ENCODE peak calls at places on chromosomes 11 and 22, in seven cellular contexts. One of them, this sample, is unnamed.

GRCh38 chr11:65787649-65788622 is 1.1 kb downstream of the OVOL1 start:
- DNase-seq in activated T-cell treated with anti-CD3 and anti-CD28 coated beads, Interleukin-2, amount 50 U/mL, for 72 hours: no peak
- DNase-seq in ureter: no peak
- DNase-seq in HL-60: no peak
- DNase-seq in AG04450: no peak
- DNase-seq in mammary epithelial cell: no peak
- DNase-seq in stimulated activated CD4-positive, alpha-beta T cell treated with anti-CD3 and anti-CD28 coated beads, TNF-alpha, amount 100 ng/mL, for 1 hour: no peak
- DNase-seq in this sample: peak; percentile 69

GRCh38 chr22:46055176-46055850 is 78.4 kb upstream of the WNT7B start:
- DNase-seq in activated T-cell treated with anti-CD3 and anti-CD28 coated beads, Interleukin-2, amount 50 U/mL, for 72 hours: no peak
- DNase-seq in ureter: no peak
- DNase-seq in HL-60: no peak
- DNase-seq in AG04450: no peak
- DNase-seq in mammary epithelial cell: peak; percentile 57
- DNase-seq in stimulated activated CD4-positive, alpha-beta T cell treated with anti-CD3 and anti-CD28 coated beads, TNF-alpha, amount 100 ng/mL, for 1 hour: no peak
- DNase-seq in this sample: no peak

GRCh38 chr22:20431520-20432237 is 5.9 kb downstream of the SCARF2 start:
- DNase-seq in activated T-cell treated with anti-CD3 and anti-CD28 coated beads, Interleukin-2, amount 50 U/mL, for 72 hours: no peak
- DNase-seq in ureter: no peak
- DNase-seq in HL-60: no peak
- DNase-seq in AG04450: no peak
- DNase-seq in mammary epithelial cell: no peak
- DNase-seq in stimulated activated CD4-positive, alpha-beta T cell treated with anti-CD3 and anti-CD28 coated beads, TNF-alpha, amount 100 ng/mL, for 1 hour: no peak
- DNase-seq in this sample: peak; percentile 49

GRCh38 chr11:10612217-10612862 is 43.9 kb upstream of the LYVE1 start:
- DNase-seq in activated T-cell treated with anti-CD3 and anti-CD28 coated beads, Interleukin-2, amount 50 U/mL, for 72 hours: no peak
- DNase-seq in ureter: no peak
- DNase-seq in HL-60: no peak
- DNase-seq in AG04450: no peak
- DNase-seq in mammary epithelial cell: no peak
- DNase-seq in stimulated activated CD4-positive, alpha-beta T cell treated with anti-CD3 and anti-CD28 coated beads, TNF-alpha, amount 100 ng/mL, for 1 hour: no peak
- DNase-seq in this sample: no peak

GRCh38 chr11:7611411-7611810 is 61.9 kb downstream of the CYB5R2 start:
- DNase-seq in activated T-cell treated with anti-CD3 and anti-CD28 coated beads, Interleukin-2, amount 50 U/mL, for 72 hours: no peak
- DNase-seq in ureter: no peak
- DNase-seq in HL-60: no peak
- DNase-seq in AG04450: no peak
- DNase-seq in mammary epithelial cell: no peak
- DNase-seq in stimulated activated CD4-positive, alpha-beta T cell treated with anti-CD3 and anti-CD28 coated beads, TNF-alpha, amount 100 ng/mL, for 1 hour: no peak
- DNase-seq in this sample: no peak

GRCh38 chr22:19406846-19407245 is 24.7 kb downstream of the HIRA start:
- DNase-seq in activated T-cell treated with anti-CD3 and anti-CD28 coated beads, Interleukin-2, amount 50 U/mL, for 72 hours: no peak
- DNase-seq in ureter: no peak
- DNase-seq in HL-60: no peak
- DNase-seq in AG04450: no peak
- DNase-seq in mammary epithelial cell: no peak
- DNase-seq in stimulated activated CD4-positive, alpha-beta T cell treated with anti-CD3 and anti-CD28 coated beads, TNF-alpha, amount 100 ng/mL, for 1 hour: no peak
- DNase-seq in this sample: no peak

GRCh38 chr11:21545701-21546100 is 647.2 kb upstream of the ANO5 start:
- DNase-seq in activated T-cell treated with anti-CD3 and anti-CD28 coated beads, Interleukin-2, amount 50 U/mL, for 72 hours: no peak
- DNase-seq in ureter: no peak
- DNase-seq in HL-60: no peak
- DNase-seq in AG04450: no peak
- DNase-seq in mammary epithelial cell: no peak
- DNase-seq in stimulated activated CD4-positive, alpha-beta T cell treated with anti-CD3 and anti-CD28 coated beads, TNF-alpha, amount 100 ng/mL, for 1 hour: no peak
- DNase-seq in this sample: no peak

GRCh38 chr22:48576333-48577013 is 1251.2 kb downstream of the BRD1 start:
- DNase-seq in activated T-cell treated with anti-CD3 and anti-CD28 coated beads, Interleukin-2, amount 50 U/mL, for 72 hours: peak; percentile 15
- DNase-seq in ureter: no peak
- DNase-seq in HL-60: no peak
- DNase-seq in AG04450: no peak
- DNase-seq in mammary epithelial cell: no peak
- DNase-seq in stimulated activated CD4-positive, alpha-beta T cell treated with anti-CD3 and anti-CD28 coated beads, TNF-alpha, amount 100 ng/mL, for 1 hour: no peak
- DNase-seq in this sample: peak; percentile 61

GRCh38 chr11:18312012-18312411 is 9.9 kb downstream of the HPS5 start:
- DNase-seq in activated T-cell treated with anti-CD3 and anti-CD28 coated beads, Interleukin-2, amount 50 U/mL, for 72 hours: no peak
- DNase-seq in ureter: no peak
- DNase-seq in HL-60: no peak
- DNase-seq in AG04450: no peak
- DNase-seq in mammary epithelial cell: peak; percentile 52
- DNase-seq in stimulated activated CD4-positive, alpha-beta T cell treated with anti-CD3 and anti-CD28 coated beads, TNF-alpha, amount 100 ng/mL, for 1 hour: no peak
- DNase-seq in this sample: no peak

GRCh38 chr11:12599408-12600143 is 74.6 kb upstream of the TEAD1 start:
- DNase-seq in activated T-cell treated with anti-CD3 and anti-CD28 coated beads, Interleukin-2, amount 50 U/mL, for 72 hours: peak; percentile 48
- DNase-seq in ureter: no peak
- DNase-seq in HL-60: no peak
- DNase-seq in AG04450: no peak
- DNase-seq in mammary epithelial cell: no peak
- DNase-seq in stimulated activated CD4-positive, alpha-beta T cell treated with anti-CD3 and anti-CD28 coated beads, TNF-alpha, amount 100 ng/mL, for 1 hour: peak; percentile 36
- DNase-seq in this sample: peak; percentile 47

GRCh38 chr22:42039271-42039670 is 31.3 kb downstream of the NAGA start:
- DNase-seq in activated T-cell treated with anti-CD3 and anti-CD28 coated beads, Interleukin-2, amount 50 U/mL, for 72 hours: no peak
- DNase-seq in ureter: no peak
- DNase-seq in HL-60: no peak
- DNase-seq in AG04450: no peak
- DNase-seq in mammary epithelial cell: peak; percentile 27
- DNase-seq in stimulated activated CD4-positive, alpha-beta T cell treated with anti-CD3 and anti-CD28 coated beads, TNF-alpha, amount 100 ng/mL, for 1 hour: no peak
- DNase-seq in this sample: no peak